ENCODE peak calls at places on chromosomes 5 and 9, in six cellular contexts. One of them, this sample, is unnamed.

GRCh38 chr9:115393976-115394775 is 276.2 kb upstream of the TNC start:
- DNase-seq in stimulated activated CD8-positive, alpha-beta memory T cell treated with anti-CD3 and anti-CD28 coated beads, Interleukin-15, amount 100 ng/mL, for 48 hours: no peak
- DNase-seq in fibroblast of gingiva: peak
- DNase-seq in sciatic nerve: no peak
- DNase-seq in H1: no peak
- DNase-seq in tibial nerve: no peak
- DNase-seq in this sample: no peak

GRCh38 chr5:172724203-172724602 is 46.8 kb downstream of the DUSP1 start:
- DNase-seq in stimulated activated CD8-positive, alpha-beta memory T cell treated with anti-CD3 and anti-CD28 coated beads, Interleukin-15, amount 100 ng/mL, for 48 hours: no peak
- DNase-seq in fibroblast of gingiva: no peak
- DNase-seq in tibial nerve: no peak
- DNase-seq in sciatic nerve: no peak
- DNase-seq in H1: no peak
- DNase-seq in this sample: no peak

GRCh38 chr5:126780165-126780827 is 3.4 kb downstream of the LMNB1 start:
- DNase-seq in fibroblast of gingiva: peak
- DNase-seq in tibial nerve: no peak
- DNase-seq in sciatic nerve: no peak
- DNase-seq in stimulated activated CD8-positive, alpha-beta memory T cell treated with anti-CD3 and anti-CD28 coated beads, Interleukin-15, amount 100 ng/mL, for 48 hours: no peak
- DNase-seq in H1: no peak
- DNase-seq in this sample: no peak

GRCh38 chr9:35406183-35406959 is 83.5 kb upstream of the RUSC2 start:
- DNase-seq in sciatic nerve: peak
- DNase-seq in H1: peak
- DNase-seq in stimulated activated CD8-positive, alpha-beta memory T cell treated with anti-CD3 and anti-CD28 coated beads, Interleukin-15, amount 100 ng/mL, for 48 hours: peak
- DNase-seq in fibroblast of gingiva: no peak
- DNase-seq in tibial nerve: no peak
- DNase-seq in this sample: no peak

GRCh38 chr5:160887780-160888179 is 35.8 kb upstream of the ATP10B start:
- DNase-seq in tibial nerve: no peak
- DNase-seq in sciatic nerve: no peak
- DNase-seq in stimulated activated CD8-positive, alpha-beta memory T cell treated with anti-CD3 and anti-CD28 coated beads, Interleukin-15, amount 100 ng/mL, for 48 hours: no peak
- DNase-seq in H1: no peak
- DNase-seq in fibroblast of gingiva: no peak
- DNase-seq in this sample: no peak

GRCh38 chr5:52665544-52665943 is 122.2 kb upstream of the ITGA1 start:
- DNase-seq in stimulated activated CD8-positive, alpha-beta memory T cell treated with anti-CD3 and anti-CD28 coated beads, Interleukin-15, amount 100 ng/mL, for 48 hours: no peak
- DNase-seq in sciatic nerve: no peak
- DNase-seq in fibroblast of gingiva: no peak
- DNase-seq in tibial nerve: no peak
- DNase-seq in H1: no peak
- DNase-seq in this sample: no peak

GRCh38 chr9:31304576-31304975 is 1079.9 kb upstream of the ACO1 start:
- DNase-seq in sciatic nerve: no peak
- DNase-seq in H1: no peak
- DNase-seq in tibial nerve: no peak
- DNase-seq in stimulated activated CD8-positive, alpha-beta memory T cell treated with anti-CD3 and anti-CD28 coated beads, Interleukin-15, amount 100 ng/mL, for 48 hours: no peak
- DNase-seq in fibroblast of gingiva: peak
- DNase-seq in this sample: no peak

GRCh38 chr9:20559236-20559896 is 62.9 kb downstream of the MLLT3 start:
- DNase-seq in fibroblast of gingiva: no peak
- DNase-seq in stimulated activated CD8-positive, alpha-beta memory T cell treated with anti-CD3 and anti-CD28 coated beads, Interleukin-15, amount 100 ng/mL, for 48 hours: no peak
- DNase-seq in sciatic nerve: no peak
- DNase-seq in H1: no peak
- DNase-seq in tibial nerve: no peak
- DNase-seq in this sample: no peak

GRCh38 chr9:98807811-98808195 is 333 bp downstream of the GALNT12 start:
- DNase-seq in H1: no peak
- DNase-seq in stimulated activated CD8-positive, alpha-beta memory T cell treated with anti-CD3 and anti-CD28 coated beads, Interleukin-15, amount 100 ng/mL, for 48 hours: no peak
- DNase-seq in sciatic nerve: no peak
- DNase-seq in tibial nerve: no peak
- DNase-seq in fibroblast of gingiva: no peak
- DNase-seq in this sample: no peak

GRCh38 chr5:34716986-34717385 is 60.9 kb downstream of the RAI14 start:
- DNase-seq in H1: no peak
- DNase-seq in sciatic nerve: no peak
- DNase-seq in tibial nerve: no peak
- DNase-seq in stimulated activated CD8-positive, alpha-beta memory T cell treated with anti-CD3 and anti-CD28 coated beads, Interleukin-15, amount 100 ng/mL, for 48 hours: no peak
- DNase-seq in fibroblast of gingiva: peak
- DNase-seq in this sample: no peak

GRCh38 chr5:4243865-4244264 is 648.2 kb downstream of the IRX1 start:
- DNase-seq in stimulated activated CD8-positive, alpha-beta memory T cell treated with anti-CD3 and anti-CD28 coated beads, Interleukin-15, amount 100 ng/mL, for 48 hours: no peak
- DNase-seq in sciatic nerve: no peak
- DNase-seq in fibroblast of gingiva: no peak
- DNase-seq in tibial nerve: no peak
- DNase-seq in H1: no peak
- DNase-seq in this sample: no peak

GRCh38 chr5:71533614-71534013 is 53.5 kb upstream of the MCCC2 start:
- DNase-seq in H1: no peak
- DNase-seq in stimulated activated CD8-positive, alpha-beta memory T cell treated with anti-CD3 and anti-CD28 coated beads, Interleukin-15, amount 100 ng/mL, for 48 hours: no peak
- DNase-seq in fibroblast of gingiva: peak
- DNase-seq in tibial nerve: no peak
- DNase-seq in sciatic nerve: no peak
- DNase-seq in this sample: no peak

GRCh38 chr9:133768859-133769510 is 30.8 kb upstream of the SARDH start:
- DNase-seq in tibial nerve: no peak
- DNase-seq in sciatic nerve: peak
- DNase-seq in H1: peak
- DNase-seq in stimulated activated CD8-positive, alpha-beta memory T cell treated with anti-CD3 and anti-CD28 coated beads, Interleukin-15, amount 100 ng/mL, for 48 hours: no peak
- DNase-seq in fibroblast of gingiva: no peak
- DNase-seq in this sample: peak

GRCh38 chr9:132946624-132947295 is 2.3 kb upstream of the TSC1 start:
- DNase-seq in tibial nerve: no peak
- DNase-seq in sciatic nerve: no peak
- DNase-seq in fibroblast of gingiva: no peak
- DNase-seq in H1: no peak
- DNase-seq in stimulated activated CD8-positive, alpha-beta memory T cell treated with anti-CD3 and anti-CD28 coated beads, Interleukin-15, amount 100 ng/mL, for 48 hours: no peak
- DNase-seq in this sample: no peak

GRCh38 chr5:103228588-103228987 is 30.0 kb upstream of the MACIR start:
- DNase-seq in H1: no peak
- DNase-seq in fibroblast of gingiva: no peak
- DNase-seq in stimulated activated CD8-positive, alpha-beta memory T cell treated with anti-CD3 and anti-CD28 coated beads, Interleukin-15, amount 100 ng/mL, for 48 hours: no peak
- DNase-seq in tibial nerve: no peak
- DNase-seq in sciatic nerve: no peak
- DNase-seq in this sample: no peak

GRCh38 chr5:151068571-151069197 is 12.2 kb downstream of the TNIP1 start:
- DNase-seq in H1: no peak
- DNase-seq in fibroblast of gingiva: no peak
- DNase-seq in tibial nerve: no peak
- DNase-seq in sciatic nerve: no peak
- DNase-seq in stimulated activated CD8-positive, alpha-beta memory T cell treated with anti-CD3 and anti-CD28 coated beads, Interleukin-15, amount 100 ng/mL, for 48 hours: peak
- DNase-seq in this sample: no peak

GRCh38 chr5:584846-585245 is 27.3 kb upstream of the CEP72 start:
- DNase-seq in fibroblast of gingiva: no peak
- DNase-seq in tibial nerve: no peak
- DNase-seq in sciatic nerve: no peak
- DNase-seq in H1: no peak
- DNase-seq in stimulated activated CD8-positive, alpha-beta memory T cell treated with anti-CD3 and anti-CD28 coated beads, Interleukin-15, amount 100 ng/mL, for 48 hours: no peak
- DNase-seq in this sample: no peak

GRCh38 chr9:129208191-129209091 is 30.4 kb upstream of the IER5L start:
- DNase-seq in sciatic nerve: no peak
- DNase-seq in H1: peak
- DNase-seq in fibroblast of gingiva: no peak
- DNase-seq in tibial nerve: no peak
- DNase-seq in stimulated activated CD8-positive, alpha-beta memory T cell treated with anti-CD3 and anti-CD28 coated beads, Interleukin-15, amount 100 ng/mL, for 48 hours: peak
- DNase-seq in this sample: no peak

GRCh38 chr5:76590027-76590426 is 33.2 kb downstream of the F2RL2 start:
- DNase-seq in stimulated activated CD8-positive, alpha-beta memory T cell treated with anti-CD3 and anti-CD28 coated beads, Interleukin-15, amount 100 ng/mL, for 48 hours: no peak
- DNase-seq in tibial nerve: no peak
- DNase-seq in sciatic nerve: no peak
- DNase-seq in fibroblast of gingiva: no peak
- DNase-seq in H1: no peak
- DNase-seq in this sample: no peak

GRCh38 chr9:95595780-95596179 is 79.0 kb upstream of the PTCH1 start:
- DNase-seq in H1: no peak
- DNase-seq in sciatic nerve: no peak
- DNase-seq in fibroblast of gingiva: no peak
- DNase-seq in tibial nerve: no peak
- DNase-seq in stimulated activated CD8-positive, alpha-beta memory T cell treated with anti-CD3 and anti-CD28 coated beads, Interleukin-15, amount 100 ng/mL, for 48 hours: no peak
- DNase-seq in this sample: no peak

GRCh38 chr5:154603978-154604679 is 126.1 kb upstream of the HAND1 start:
- DNase-seq in H1: peak
- DNase-seq in fibroblast of gingiva: peak
- DNase-seq in tibial nerve: no peak
- DNase-seq in sciatic nerve: no peak
- DNase-seq in stimulated activated CD8-positive, alpha-beta memory T cell treated with anti-CD3 and anti-CD28 coated beads, Interleukin-15, amount 100 ng/mL, for 48 hours: no peak
- DNase-seq in this sample: no peak

GRCh38 chr9:72627147-72627546 is 105.7 kb downstream of the TMC1 start:
- DNase-seq in fibroblast of gingiva: no peak
- DNase-seq in stimulated activated CD8-positive, alpha-beta memory T cell treated with anti-CD3 and anti-CD28 coated beads, Interleukin-15, amount 100 ng/mL, for 48 hours: no peak
- DNase-seq in tibial nerve: no peak
- DNase-seq in sciatic nerve: no peak
- DNase-seq in H1: no peak
- DNase-seq in this sample: no peak

GRCh38 chr5:75611324-75612210 is at the start of gene ANKDD1B:
- DNase-seq in tibial nerve: no peak
- DNase-seq in sciatic nerve: peak
- DNase-seq in stimulated activated CD8-positive, alpha-beta memory T cell treated with anti-CD3 and anti-CD28 coated beads, Interleukin-15, amount 100 ng/mL, for 48 hours: no peak
- DNase-seq in H1: peak
- DNase-seq in fibroblast of gingiva: no peak
- DNase-seq in this sample: no peak

GRCh38 chr9:136309101-136309801 is 5.4 kb upstream of the CCDC187 start:
- DNase-seq in sciatic nerve: no peak
- DNase-seq in tibial nerve: no peak
- DNase-seq in stimulated activated CD8-positive, alpha-beta memory T cell treated with anti-CD3 and anti-CD28 coated beads, Interleukin-15, amount 100 ng/mL, for 48 hours: no peak
- DNase-seq in H1: no peak
- DNase-seq in fibroblast of gingiva: no peak
- DNase-seq in this sample: no peak

GRCh38 chr9:113928269-113928668 is 52.2 kb downstream of the ZNF618 start:
- DNase-seq in sciatic nerve: no peak
- DNase-seq in tibial nerve: no peak
- DNase-seq in stimulated activated CD8-positive, alpha-beta memory T cell treated with anti-CD3 and anti-CD28 coated beads, Interleukin-15, amount 100 ng/mL, for 48 hours: no peak
- DNase-seq in fibroblast of gingiva: no peak
- DNase-seq in H1: no peak
- DNase-seq in this sample: no peak

GRCh38 chr5:153952893-153953292 is 85.8 kb downstream of the FAM114A2 start:
- DNase-seq in sciatic nerve: no peak
- DNase-seq in stimulated activated CD8-positive, alpha-beta memory T cell treated with anti-CD3 and anti-CD28 coated beads, Interleukin-15, amount 100 ng/mL, for 48 hours: no peak
- DNase-seq in fibroblast of gingiva: peak
- DNase-seq in tibial nerve: no peak
- DNase-seq in H1: no peak
- DNase-seq in this sample: no peak

GRCh38 chr5:167014657-167015056 is 1276.8 kb upstream of the WWC1 start:
- DNase-seq in fibroblast of gingiva: no peak
- DNase-seq in sciatic nerve: no peak
- DNase-seq in H1: no peak
- DNase-seq in tibial nerve: no peak
- DNase-seq in stimulated activated CD8-positive, alpha-beta memory T cell treated with anti-CD3 and anti-CD28 coated beads, Interleukin-15, amount 100 ng/mL, for 48 hours: no peak
- DNase-seq in this sample: no peak

GRCh38 chr9:135905380-135906282 is 1.7 kb downstream of the CAMSAP1 start:
- DNase-seq in tibial nerve: no peak
- DNase-seq in H1: no peak
- DNase-seq in fibroblast of gingiva: peak
- DNase-seq in sciatic nerve: peak
- DNase-seq in stimulated activated CD8-positive, alpha-beta memory T cell treated with anti-CD3 and anti-CD28 coated beads, Interleukin-15, amount 100 ng/mL, for 48 hours: peak
- DNase-seq in this sample: no peak

GRCh38 chr5:35771839-35772238 is 84.9 kb upstream of the IL7R start:
- DNase-seq in H1: no peak
- DNase-seq in sciatic nerve: no peak
- DNase-seq in tibial nerve: no peak
- DNase-seq in stimulated activated CD8-positive, alpha-beta memory T cell treated with anti-CD3 and anti-CD28 coated beads, Interleukin-15, amount 100 ng/mL, for 48 hours: no peak
- DNase-seq in fibroblast of gingiva: no peak
- DNase-seq in this sample: no peak

GRCh38 chr5:74285876-74286275 is 354.7 kb downstream of the ENC1 start:
- DNase-seq in stimulated activated CD8-positive, alpha-beta memory T cell treated with anti-CD3 and anti-CD28 coated beads, Interleukin-15, amount 100 ng/mL, for 48 hours: no peak
- DNase-seq in tibial nerve: no peak
- DNase-seq in sciatic nerve: no peak
- DNase-seq in H1: no peak
- DNase-seq in fibroblast of gingiva: no peak
- DNase-seq in this sample: no peak

GRCh38 chr5:151589878-151590570 is 1.1 kb downstream of the FAT2 start:
- DNase-seq in tibial nerve: no peak
- DNase-seq in H1: no peak
- DNase-seq in fibroblast of gingiva: no peak
- DNase-seq in sciatic nerve: no peak
- DNase-seq in stimulated activated CD8-positive, alpha-beta memory T cell treated with anti-CD3 and anti-CD28 coated beads, Interleukin-15, amount 100 ng/mL, for 48 hours: no peak
- DNase-seq in this sample: no peak

GRCh38 chr5:65971643-65972042 is 45.3 kb downstream of the ERBIN start:
- DNase-seq in tibial nerve: no peak
- DNase-seq in stimulated activated CD8-positive, alpha-beta memory T cell treated with anti-CD3 and anti-CD28 coated beads, Interleukin-15, amount 100 ng/mL, for 48 hours: no peak
- DNase-seq in sciatic nerve: no peak
- DNase-seq in fibroblast of gingiva: no peak
- DNase-seq in H1: no peak
- DNase-seq in this sample: no peak

GRCh38 chr5:90932052-90932699 is 373.6 kb downstream of the ADGRV1 start:
- DNase-seq in H1: no peak
- DNase-seq in sciatic nerve: peak
- DNase-seq in tibial nerve: no peak
- DNase-seq in fibroblast of gingiva: peak
- DNase-seq in stimulated activated CD8-positive, alpha-beta memory T cell treated with anti-CD3 and anti-CD28 coated beads, Interleukin-15, amount 100 ng/mL, for 48 hours: peak
- DNase-seq in this sample: no peak

GRCh38 chr5:122882836-122883235 is 37.4 kb downstream of the SNX24 start:
- DNase-seq in fibroblast of gingiva: peak
- DNase-seq in sciatic nerve: no peak
- DNase-seq in stimulated activated CD8-positive, alpha-beta memory T cell treated with anti-CD3 and anti-CD28 coated beads, Interleukin-15, amount 100 ng/mL, for 48 hours: no peak
- DNase-seq in tibial nerve: no peak
- DNase-seq in H1: no peak
- DNase-seq in this sample: no peak

GRCh38 chr9:110371411-110372013 is 33.8 kb upstream of the TXNDC8 start:
- DNase-seq in stimulated activated CD8-positive, alpha-beta memory T cell treated with anti-CD3 and anti-CD28 coated beads, Interleukin-15, amount 100 ng/mL, for 48 hours: no peak
- DNase-seq in fibroblast of gingiva: no peak
- DNase-seq in H1: no peak
- DNase-seq in sciatic nerve: no peak
- DNase-seq in tibial nerve: no peak
- DNase-seq in this sample: no peak

GRCh38 chr9:30575691-30576090 is 1808.8 kb upstream of the ACO1 start:
- DNase-seq in sciatic nerve: no peak
- DNase-seq in fibroblast of gingiva: no peak
- DNase-seq in stimulated activated CD8-positive, alpha-beta memory T cell treated with anti-CD3 and anti-CD28 coated beads, Interleukin-15, amount 100 ng/mL, for 48 hours: no peak
- DNase-seq in H1: no peak
- DNase-seq in tibial nerve: no peak
- DNase-seq in this sample: no peak

GRCh38 chr5:119322312-119322947 is 33.4 kb upstream of the TNFAIP8 start:
- DNase-seq in H1: no peak
- DNase-seq in stimulated activated CD8-positive, alpha-beta memory T cell treated with anti-CD3 and anti-CD28 coated beads, Interleukin-15, amount 100 ng/mL, for 48 hours: no peak
- DNase-seq in tibial nerve: no peak
- DNase-seq in fibroblast of gingiva: no peak
- DNase-seq in sciatic nerve: no peak
- DNase-seq in this sample: no peak

GRCh38 chr5:170144286-170145023 is 38.8 kb downstream of the FOXI1 start:
- DNase-seq in H1: peak
- DNase-seq in tibial nerve: no peak
- DNase-seq in stimulated activated CD8-positive, alpha-beta memory T cell treated with anti-CD3 and anti-CD28 coated beads, Interleukin-15, amount 100 ng/mL, for 48 hours: no peak
- DNase-seq in sciatic nerve: no peak
- DNase-seq in fibroblast of gingiva: no peak
- DNase-seq in this sample: no peak

GRCh38 chr9:120783611-120784047 is 9.6 kb downstream of the FBXW2 start:
- DNase-seq in sciatic nerve: no peak
- DNase-seq in H1: no peak
- DNase-seq in fibroblast of gingiva: peak
- DNase-seq in tibial nerve: no peak
- DNase-seq in stimulated activated CD8-positive, alpha-beta memory T cell treated with anti-CD3 and anti-CD28 coated beads, Interleukin-15, amount 100 ng/mL, for 48 hours: no peak
- DNase-seq in this sample: no peak

This sample was measured in coronary artery.